ENCODE peak calls at places on chromosomes 6 and 20, in ten cellular contexts. K is H1, B is transverse colon, M is upper lobe of left lung, U is stomach, C is HepG2, F is Panc1, V is sigmoid colon, P is HCT116, Y is prostate gland. X is an unnamed sample. For H3K9me3 and H3K4me1, the result is how much of the 10 kb centered on the place peaks cover.

GRCh38 chr6:114138577-114139248 is 167.8 kb upstream of the HDAC2 start:
- DNase-seq in K (no peak), B (no peak), M (no peak), U (no peak), C (no peak), F (no peak), V (no peak), P (no peak), Y (no peak), X (no peak)

GRCh38 chr6:43391448-43392031 is 22.1 kb upstream of the ZNF318 start:
- DNase-seq in K (no peak), B (no peak), M (no peak), U (no peak), C (no peak), F (no peak), V (no peak), P (no peak), Y (no peak), X (no peak)

GRCh38 chr6:99344289-99344688 is 5.2 kb downstream of the FAXC start:
- DNase-seq in K (no peak), B (no peak), M (no peak), U (no peak), C (peak), F (no peak), V (no peak), P (no peak), Y (no peak), X (no peak)

GRCh38 chr6:90068264-90068663 is 174.0 kb downstream of the GJA10 start:
- DNase-seq in K (no peak), B (no peak), M (no peak), U (no peak), C (no peak), F (no peak), V (no peak), P (peak), Y (no peak), X (no peak)

GRCh38 chr6:26416288-26416687 is 14.2 kb downstream of the BTN3A1 start:
- DNase-seq in K (no peak), B (no peak), M (no peak), U (no peak), C (peak), F (no peak), V (no peak), P (no peak), Y (no peak), X (no peak)

GRCh38 chr20:13841206-13841605 is 56.4 kb downstream of the NDUFAF5 start:
- DNase-seq in K (no peak), B (no peak), M (no peak), U (no peak), C (no peak), F (no peak), V (no peak), P (no peak), Y (no peak), X (no peak)

GRCh38 chr6:145263807-145264206 is 471.5 kb downstream of the EPM2A start:
- DNase-seq in K (no peak), B (no peak), M (no peak), U (no peak), C (no peak), F (no peak), V (no peak), P (no peak), Y (no peak), X (no peak)

GRCh38 chr20:22744341-22745193 is 160.2 kb upstream of the FOXA2 start:
- DNase-seq in K (no peak), B (no peak), M (no peak), U (no peak), C (no peak), F (no peak), V (no peak), P (no peak), Y (peak), X (peak)

GRCh38 chr6:17013701-17014100 is 88.1 kb upstream of the STMND1 start:
- DNase-seq in K (no peak), B (no peak), M (no peak), U (no peak), C (no peak), F (no peak), V (no peak), P (no peak), Y (no peak), X (no peak)

GRCh38 chr6:1636272-1636825 is 26.6 kb downstream of the FOXC1 start:
- DNase-seq in K (no peak), B (no peak), M (no peak), U (no peak), C (no peak), F (no peak), V (peak), P (no peak), Y (no peak), X (no peak)

GRCh38 chr20:43667341-43668132 is 623 bp downstream of the MYBL2 start:
- DNase-seq in K (peak), B (no peak), M (peak), U (no peak), C (no peak), F (no peak), V (no peak), P (no peak), Y (no peak), X (no peak)

GRCh38 chr6:144768676-144769599 is 483.8 kb downstream of the UTRN start:
- DNase-seq in K (no peak), B (no peak), M (no peak), U (no peak), C (no peak), F (no peak), V (no peak), P (no peak), Y (no peak), X (no peak)

GRCh38 chr20:43178079-43178478 is 11.6 kb downstream of the PTPRT start:
- DNase-seq in K (no peak), B (no peak), M (no peak), U (no peak), C (no peak), F (no peak), V (no peak), P (no peak), Y (no peak), X (no peak)

GRCh38 chr6:112827793-112828192 is 480.7 kb downstream of the RFPL4B start:
- DNase-seq in K (no peak), B (peak), M (no peak), U (no peak), C (no peak), F (no peak), V (peak), P (no peak), Y (no peak), X (no peak)

GRCh38 chr6:44264154-44265002 is 973 bp downstream of the NFKBIE start:
- DNase-seq in K (no peak), B (peak), M (peak), U (peak), C (no peak), F (no peak), V (no peak), P (no peak), Y (no peak), X (no peak)

GRCh38 chr20:24693466-24694156 is 224.2 kb downstream of the SYNDIG1 start:
- DNase-seq in K (peak), B (no peak), M (no peak), U (peak), C (no peak), F (no peak), V (peak), P (no peak), Y (no peak), X (peak)

GRCh38 chr20:53597085-53597482 is 3.4 kb upstream of the ZNF217 start:
- DNase-seq in K (peak), B (no peak), M (no peak), U (peak), C (peak), F (no peak), V (no peak), P (no peak), Y (peak), X (peak)

GRCh38 chr6:125477141-125477540 is 175.4 kb upstream of the HDDC2 start:
- DNase-seq in K (no peak), B (no peak), M (no peak), U (no peak), C (no peak), F (no peak), V (no peak), P (no peak), Y (no peak), X (no peak)

GRCh38 chr6:34890526-34890910 is 1.5 kb downstream of the ANKS1A start:
- DNase-seq in K (no peak), B (no peak), M (no peak), U (no peak), C (no peak), F (no peak), V (no peak), P (no peak), Y (no peak), X (no peak)

GRCh38 chr6:96899019-96899418 is 1.3 kb upstream of the NDUFAF4 start:
- DNase-seq in K (no peak), B (peak), M (no peak), U (no peak), C (peak), F (peak), V (no peak), P (peak), Y (peak), X (no peak)

GRCh38 chr6:142013286-142013685 is 119.4 kb upstream of the GJE1 start:
- DNase-seq in K (no peak), B (no peak), M (no peak), U (no peak), C (no peak), F (no peak), V (no peak), P (peak), Y (no peak), X (no peak)

GRCh38 chr20:47258745-47259695 is 97.5 kb downstream of the ZMYND8 start:
- DNase-seq in K (no peak), B (no peak), M (no peak), U (no peak), C (no peak), F (no peak), V (no peak), P (no peak), Y (no peak), X (no peak)

GRCh38 chr6:119346450-119346849 is 3.1 kb downstream of the MAN1A1 start:
- DNase-seq in K (no peak), B (no peak), M (no peak), U (no peak), C (no peak), F (no peak), V (no peak), P (no peak), Y (no peak), X (no peak)

GRCh38 chr6:12103158-12103557 is 91.0 kb downstream of the HIVEP1 start:
- DNase-seq in K (no peak), B (no peak), M (no peak), U (no peak), C (no peak), F (no peak), V (no peak), P (no peak), Y (no peak), X (no peak)

GRCh38 chr20:31780839-31781238 is 38.3 kb upstream of the MYLK2 start:
- DNase-seq in K (no peak), B (no peak), M (no peak), U (no peak), C (no peak), F (no peak), V (no peak), P (no peak), Y (no peak), X (no peak)

GRCh38 chr20:2874456-2874855 is 1.2 kb downstream of the PTPRA start:
- DNase-seq in K (no peak), B (no peak), M (no peak), U (no peak), C (no peak), F (no peak), V (no peak), P (no peak), Y (no peak), X (no peak)

GRCh38 chr6:163761491-163761890 is 347.0 kb downstream of the QKI start:
- DNase-seq in K (no peak), B (no peak), M (no peak), U (no peak), C (no peak), F (no peak), V (no peak), P (no peak), Y (no peak), X (no peak)

GRCh38 chr20:50491926-50492634 is 18.1 kb upstream of the PTPN1 start:
- DNase-seq in K (no peak), B (peak), M (no peak), U (no peak), C (no peak), F (no peak), V (peak), P (no peak), Y (no peak), X (no peak)

GRCh38 chr6:34723203-34723602 is 26.6 kb upstream of the ILRUN start:
- DNase-seq in K (no peak), B (no peak), M (no peak), U (no peak), C (peak), F (no peak), V (no peak), P (no peak), Y (no peak), X (no peak)

GRCh38 chr6:9554806-9555205 is 860.1 kb downstream of the TFAP2A start:
- DNase-seq in K (no peak), B (no peak), M (no peak), U (no peak), C (no peak), F (no peak), V (no peak), P (no peak), Y (no peak), X (no peak)

GRCh38 chr20:58981564-58982364 is 708 bp downstream of the NELFCD start:
- DNase-seq in K (peak), B (no peak), M (no peak), U (peak), C (peak), F (no peak), V (no peak), P (no peak), Y (no peak), X (no peak)

GRCh38 chr20:51043811-51044210 is 20.9 kb upstream of the KCNG1 start:
- DNase-seq in K (no peak), B (no peak), M (no peak), U (no peak), C (no peak), F (no peak), V (no peak), P (no peak), Y (no peak), X (no peak)

GRCh38 chr6:14337157-14337556 is 219.6 kb downstream of the CD83 start:
- DNase-seq in K (no peak), B (no peak), M (no peak), U (no peak), C (no peak), F (no peak), V (no peak), P (no peak), Y (no peak), X (no peak)

GRCh38 chr20:20073851-20074252 is 21.5 kb downstream of the CFAP61 start:
- DNase-seq in K (no peak), B (no peak), M (no peak), U (no peak), C (no peak), F (no peak), V (no peak), P (no peak), Y (no peak), X (no peak)

GRCh38 chr6:56807992-56808342 is 146.9 kb upstream of the BEND6 start:
- DNase-seq in K (no peak), B (no peak), M (no peak), U (no peak), C (no peak), F (no peak), V (no peak), P (no peak), Y (no peak), X (no peak)

GRCh38 chr6:90895299-90896164 is 308.7 kb upstream of the MAP3K7 start:
- DNase-seq in K (no peak), B (no peak), M (no peak), U (no peak), C (no peak), F (no peak), V (no peak), P (no peak), Y (no peak), X (no peak)

GRCh38 chr20:54091120-54091480 is 20.7 kb upstream of the BCAS1 start:
- DNase-seq in K (no peak), B (no peak), M (no peak), U (no peak), C (no peak), F (no peak), V (no peak), P (no peak), Y (no peak), X (no peak)

DNA sequence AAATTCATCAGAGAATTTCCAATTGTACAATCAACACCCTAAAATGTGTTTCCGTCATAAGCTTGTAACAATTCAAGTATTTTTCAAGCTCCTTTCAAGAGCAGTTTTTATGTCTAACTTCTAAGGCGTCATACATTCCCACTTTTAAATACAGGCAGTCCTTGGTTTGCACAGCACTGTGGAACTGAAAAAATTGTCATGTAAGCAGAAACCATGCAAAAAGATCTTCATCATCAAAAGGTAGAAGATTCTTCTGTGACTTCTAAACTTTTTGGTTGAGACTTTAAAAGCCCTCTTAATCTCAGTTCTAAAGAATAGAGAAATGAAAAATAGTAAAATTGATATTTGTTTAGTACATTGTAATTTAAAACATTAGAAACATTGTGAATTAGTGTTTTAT is 315.6 kb downstream of the TPBG start:
- DNase-seq in K (no peak), B (no peak), M (no peak), U (no peak), C (no peak), F (no peak), V (no peak), P (no peak), Y (no peak), X (no peak)
- H3K9me3 ChIP-seq in K (under half), B (under half), M (under half), U (under half), C (under half), F (under half), V (under half), P (under half), Y (under half), X (under half)

DNA sequence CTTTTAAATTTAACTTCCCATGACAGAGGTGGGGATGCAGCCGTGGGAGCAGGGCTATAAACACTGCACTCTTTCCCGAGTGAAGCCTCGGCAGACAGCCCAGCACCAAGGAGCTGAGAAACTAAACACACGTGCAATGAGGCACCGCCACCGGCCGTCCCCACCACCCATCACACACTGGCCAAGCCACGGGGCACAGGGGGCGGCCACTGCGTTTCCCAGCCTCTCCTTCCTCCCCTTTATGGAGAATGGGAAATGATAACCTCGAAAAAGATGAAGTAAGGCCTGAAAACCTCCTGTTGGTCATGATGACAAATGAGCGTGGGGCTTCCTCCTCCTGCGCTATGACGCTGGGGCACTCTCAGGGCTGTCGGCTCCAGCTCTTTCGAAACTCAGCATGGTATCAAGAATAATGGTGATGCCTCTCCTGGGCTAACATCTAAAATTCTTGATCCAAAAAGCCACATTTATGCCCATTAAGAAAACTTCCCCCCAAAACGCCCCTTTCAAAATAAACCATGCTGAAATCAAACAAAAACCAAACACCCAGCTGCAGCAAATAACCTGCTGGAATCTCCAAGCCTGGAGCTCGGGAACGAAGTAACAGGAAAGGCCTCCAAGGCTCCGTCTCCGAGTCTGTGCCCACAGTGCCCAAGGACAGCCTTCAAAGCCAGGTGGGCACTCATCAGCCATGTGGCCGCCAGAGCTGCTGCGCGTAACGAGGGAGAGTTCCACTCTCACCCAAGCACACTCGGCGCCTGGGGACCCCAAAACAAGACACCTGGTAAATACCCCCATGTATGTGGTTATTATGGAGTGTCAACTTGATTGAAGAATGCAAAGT is 50.0 kb downstream of the TAF4 start:
- DNase-seq in K (no peak), B (no peak), M (peak), U (no peak), C (no peak), F (no peak), V (no peak), P (no peak), Y (no peak), X (no peak)
- TF ChIP-seq POLR2AphosphoS5 in K (no peak), B (no peak), M (no peak), U (no peak), C (no peak), F (no peak), V (no peak), P (no peak), Y (no peak), X (no peak)

DNA sequence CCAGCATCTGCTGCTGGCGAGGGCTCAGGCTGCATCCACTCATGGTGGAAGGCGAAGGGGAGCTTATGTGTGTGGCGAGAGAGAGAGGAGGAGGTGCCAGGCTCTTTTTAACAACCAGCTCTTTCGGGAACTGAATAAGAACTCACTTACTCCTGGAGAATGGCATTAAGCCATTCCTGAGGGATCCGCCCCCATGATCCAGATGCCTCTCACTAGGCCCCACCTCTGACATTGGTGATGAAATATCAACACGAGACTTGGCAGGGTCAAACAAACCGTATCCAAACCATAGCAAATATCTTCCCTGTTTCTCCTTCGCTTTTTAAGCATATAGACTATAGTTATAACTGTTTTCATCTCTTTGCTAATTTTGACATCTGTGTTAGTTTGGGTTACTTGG is 24.6 kb downstream of the CHMP4B start:
- DNase-seq in K (no peak), B (peak), M (no peak), U (no peak), C (no peak), F (no peak), V (peak), P (no peak), Y (no peak), X (no peak)
- H3K4me1 ChIP-seq in K (under half), B (half or more), M (half or more), U (half or more), C (under half), F (under half), V (half or more), P (under half), Y (under half), X (half or more)

GRCh38 chr20:57847104-57847503 is 137.3 kb upstream of the PMEPA1 start:
- DNase-seq in K (no peak), B (no peak), M (no peak), U (no peak), C (no peak), F (no peak), V (no peak), P (no peak), Y (no peak), X (no peak)
- H3K9me3 ChIP-seq in K (under half), B (under half), M (under half), U (under half), C (under half), F (under half), V (under half), P (under half), Y (under half), X (under half)

GRCh38 chr20:36737183-36737499 is 8.7 kb downstream of the NDRG3 start:
- DNase-seq in K (no peak), B (no peak), M (no peak), U (no peak), C (no peak), F (no peak), V (no peak), P (no peak), Y (no peak), X (no peak)
- TF ChIP-seq POLR2AphosphoS5 in K (no peak), B (no peak), M (no peak), U (no peak), C (no peak), F (no peak), V (no peak), P (no peak), Y (no peak), X (no peak)